ENCODE peak calls at places on chromosomes 4 and X, in eight cellular contexts. W is uterus; X is CD4-positive, alpha-beta memory T cell; L is AG09309; Q is mammary epithelial cell; N is fibroblast of villous mesenchyme; Y is SJSA1; S is lung. F is an unnamed sample.

GRCh38 chrX:22135994-22136684 is 104.0 kb downstream of the PHEX start:
- DNase-seq in W (no peak), X (peak; percentile 45), L (peak; percentile 17), Q (peak; percentile 79), N (peak; percentile 57), Y (peak; percentile 77), S (no peak), F (no peak)

GRCh38 chr4:176949022-176949421 is 156.3 kb upstream of the VEGFC start:
- DNase-seq in W (no peak), X (no peak), L (peak; percentile 60), Q (no peak), N (peak; percentile 91), Y (no peak), S (peak; percentile 42), F (no peak)

GRCh38 chrX:40303256-40304077 is 205.7 kb upstream of the BCOR start:
- DNase-seq in W (no peak), X (no peak), L (no peak), Q (no peak), N (no peak), Y (no peak), S (no peak), F (no peak)

GRCh38 chrX:26557691-26558321 is 341.8 kb downstream of the MAGEB5 start:
- DNase-seq in W (no peak), X (no peak), L (no peak), Q (no peak), N (no peak), Y (no peak), S (no peak), F (no peak)

GRCh38 chrX:136259543-136259942 is 8.3 kb upstream of the MAP7D3 start:
- DNase-seq in W (no peak), X (no peak), L (no peak), Q (no peak), N (peak; percentile 73), Y (peak; percentile 56), S (no peak), F (peak; percentile 16)

GRCh38 chr4:32569844-32570243 is 1849.7 kb downstream of the PCDH7 start:
- DNase-seq in W (no peak), X (no peak), L (no peak), Q (no peak), N (no peak), Y (no peak), S (no peak), F (no peak)

GRCh38 chr4:182486895-182487294 is 243.7 kb downstream of the TENM3 start:
- DNase-seq in W (no peak), X (no peak), L (no peak), Q (peak; percentile 17), N (no peak), Y (no peak), S (no peak), F (no peak)

GRCh38 chr4:119587796-119588195 is 40.8 kb downstream of the PDE5A start:
- DNase-seq in W (no peak), X (no peak), L (no peak), Q (no peak), N (no peak), Y (no peak), S (no peak), F (no peak)

GRCh38 chr4:80495847-80496246 is 160.3 kb downstream of the CFAP299 start:
- DNase-seq in W (no peak), X (no peak), L (no peak), Q (no peak), N (no peak), Y (no peak), S (no peak), F (no peak)

GRCh38 chr4:119498520-119498919 is 130.1 kb downstream of the PDE5A start:
- DNase-seq in W (peak; percentile 35), X (no peak), L (no peak), Q (no peak), N (peak; percentile 78), Y (no peak), S (no peak), F (no peak)

GRCh38 chrX:10103023-10103422 is 53.8 kb upstream of the CLCN4 start:
- DNase-seq in W (no peak), X (no peak), L (peak; percentile 77), Q (no peak), N (peak; percentile 70), Y (no peak), S (no peak), F (peak; percentile 56)

GRCh38 chr4:112170451-112170993 is 25.3 kb downstream of the FAM241A start:
- DNase-seq in W (no peak), X (no peak), L (peak; percentile 80), Q (peak; percentile 87), N (peak; percentile 90), Y (peak; percentile 31), S (no peak), F (peak; percentile 63)

GRCh38 chr4:52641853-52642563 is 17.1 kb downstream of the USP46 start:
- DNase-seq in W (no peak), X (no peak), L (no peak), Q (peak; percentile 81), N (peak; percentile 72), Y (peak; percentile 25), S (no peak), F (peak; percentile 26)

GRCh38 chrX:3161686-3162085 is 120.4 kb downstream of the ARSF start:
- DNase-seq in W (no peak), X (no peak), L (no peak), Q (no peak), N (no peak), Y (peak; percentile 18), S (no peak), F (no peak)

GRCh38 chr4:182829196-182829595 is 88.0 kb downstream of the DCTD start:
- DNase-seq in W (no peak), X (no peak), L (no peak), Q (no peak), N (no peak), Y (no peak), S (no peak), F (no peak)

GRCh38 chr4:152525878-152526277 is 10.0 kb downstream of the FBXW7 start:
- DNase-seq in W (no peak), X (no peak), L (no peak), Q (no peak), N (no peak), Y (no peak), S (no peak), F (no peak)

GRCh38 chrX:57772637-57773036 is 92.6 kb upstream of the NLRP2B start:
- DNase-seq in W (no peak), X (no peak), L (no peak), Q (no peak), N (no peak), Y (no peak), S (no peak), F (no peak)

GRCh38 chr4:37682701-37683401 is 3.3 kb downstream of the RELL1 start:
- DNase-seq in W (no peak), X (no peak), L (no peak), Q (peak; percentile 24), N (peak; percentile 80), Y (no peak), S (no peak), F (no peak)

GRCh38 chrX:39528161-39528560 is 569.6 kb downstream of the BCOR start:
- DNase-seq in W (no peak), X (no peak), L (no peak), Q (no peak), N (no peak), Y (no peak), S (no peak), F (no peak)

GRCh38 chrX:45850197-45850774 is 649.6 kb upstream of the DIPK2B start:
- DNase-seq in W (no peak), X (peak; percentile 7), L (no peak), Q (peak; percentile 46), N (no peak), Y (no peak), S (no peak), F (no peak)

GRCh38 chr4:169611157-169611556 is 1.2 kb downstream of the NEK1 start:
- DNase-seq in W (no peak), X (no peak), L (no peak), Q (no peak), N (no peak), Y (no peak), S (no peak), F (no peak)

GRCh38 chr4:103054030-103054429 is 22.5 kb downstream of the SLC9B2 start:
- DNase-seq in W (peak; percentile 20), X (no peak), L (no peak), Q (no peak), N (peak; percentile 26), Y (no peak), S (no peak), F (no peak)

GRCh38 chrX:103831342-103831802 is 685 bp downstream of the RAB9B start:
- DNase-seq in W (no peak), X (no peak), L (no peak), Q (no peak), N (no peak), Y (peak; percentile 5), S (no peak), F (no peak)
- H3K4me3 ChIP-seq in W (peak overlapping the region; percentile 43), X (peak overlapping the region; percentile 29), L (peak overlapping the region; percentile 36), Q (peak overlapping the region; percentile 65), N (peak overlapping the region; percentile 57), Y (peak overlapping the region; percentile 27), S (no peak overlapping the region), F (peak overlapping the region; percentile 57)

DNA sequence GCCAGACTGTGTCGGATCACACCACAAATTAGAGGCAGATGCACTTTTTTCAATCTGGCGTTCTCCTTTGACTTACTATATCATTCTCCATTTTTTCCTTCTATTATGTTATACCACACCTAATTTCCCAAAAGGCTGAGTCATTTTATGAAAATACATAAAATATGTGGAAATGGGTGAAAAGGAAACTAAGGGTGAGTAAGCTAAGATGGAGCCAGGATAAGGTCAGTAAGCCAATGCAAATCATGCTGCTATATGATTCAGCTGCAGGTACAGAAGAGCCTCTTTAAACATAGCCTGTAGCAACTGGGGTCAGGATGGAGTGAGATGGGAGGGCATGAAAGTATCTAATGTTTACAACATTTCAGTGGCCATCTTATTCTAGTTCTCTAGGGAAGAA is 94.0 kb upstream of the TEX13A start:
- DNase-seq in W (no peak), X (no peak), L (no peak), Q (peak; percentile 89), N (no peak), Y (no peak), S (no peak), F (no peak)
- H3K4me3 ChIP-seq in W (no peak overlapping the region), X (no peak overlapping the region), L (no peak overlapping the region), Q (peak overlapping the region; percentile 32), N (no peak overlapping the region), Y (no peak overlapping the region), S (no peak overlapping the region), F (no peak overlapping the region)

GRCh38 chr4:6308890-6309643 is 39.4 kb downstream of the WFS1 start:
- DNase-seq in W (peak; percentile 31), X (no peak), L (no peak), Q (no peak), N (no peak), Y (no peak), S (no peak), F (no peak)
- H3K4me3 ChIP-seq in W (peak overlapping the region; percentile 30), X (no peak overlapping the region), L (no peak overlapping the region), Q (peak overlapping the region; percentile 23), N (peak overlapping the region; percentile 23), Y (peak overlapping the region; percentile 5), S (peak overlapping the region; percentile 31), F (peak overlapping the region; percentile 40)

DNA sequence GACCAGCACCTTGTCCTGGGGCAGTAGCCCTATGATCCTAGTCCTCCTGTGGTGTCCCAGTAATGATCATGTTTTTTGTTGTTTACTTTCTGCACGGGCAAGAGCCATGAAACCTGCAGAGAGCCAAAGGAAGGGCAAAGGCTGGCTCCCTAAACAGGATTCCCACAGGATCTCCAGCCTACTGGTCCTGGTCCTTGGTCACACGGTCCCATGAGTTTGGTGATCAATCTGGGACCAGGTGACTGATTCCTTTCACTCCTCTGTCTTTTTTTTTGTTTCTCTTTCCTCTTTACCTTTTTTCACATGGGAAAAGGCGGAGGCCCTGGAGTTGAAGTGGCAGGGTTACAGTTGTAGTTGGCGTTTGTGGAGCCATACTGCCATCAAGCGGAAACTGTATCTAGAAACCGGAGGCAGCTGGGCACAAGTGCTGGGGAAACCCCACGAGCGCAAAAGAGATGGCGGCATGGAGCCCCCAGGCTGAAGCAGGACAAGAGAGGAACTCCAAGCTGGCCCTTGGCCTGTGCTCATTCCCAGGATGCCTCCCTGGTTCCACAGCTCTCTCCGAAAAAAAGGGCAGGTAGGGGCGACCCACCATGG is 34.6 kb downstream of the NBDY start:
- DNase-seq in W (peak; percentile 84), X (peak; percentile 89), L (no peak), Q (peak; percentile 71), N (peak; percentile 60), Y (no peak), S (peak; percentile 84), F (no peak)
- H3K4me3 ChIP-seq in W (peak overlapping the region; percentile 37), X (no peak overlapping the region), L (peak overlapping the region; percentile 70), Q (peak overlapping the region; percentile 64), N (peak overlapping the region; percentile 52), Y (no peak overlapping the region), S (peak overlapping the region; percentile 52), F (peak overlapping the region; percentile 44)